ENCODE peak calls at places on chromosomes 13 and 19, in seven cellular contexts. O is H1, K is HCT116, P is SK-N-SH, B is GM12878, H is HepG2, V is K562. Q is an unnamed sample.
A peak's percentile ranks its signal among the peaks of the same experiment; 100 is the strongest.

GRCh38 chr19:7748756-7749155 is 1.4 kb upstream of the CD209 start:
- DNase-seq in H (peak; percentile 14), B (no peak), O (peak; percentile 60), K (peak; percentile 50), P (no peak), V (no peak), Q (peak; percentile 43)

GRCh38 chr19:38304866-38305429 is 897 bp downstream of the C19orf33 start:
- DNase-seq in H (peak; percentile 76), B (no peak), P (peak; percentile 58), K (peak; percentile 96), O (peak; percentile 85), V (peak; percentile 98), Q (peak; percentile 97)

GRCh38 chr19:40584007-40584406 is 7.3 kb downstream of the SHKBP1 start:
- DNase-seq in P (peak; percentile 31), H (no peak), B (no peak), K (no peak), V (no peak), O (no peak), Q (no peak)

GRCh38 chr19:51807111-51807701 is 12.2 kb downstream of the FPR3 start:
- DNase-seq in O (peak; percentile 42), V (peak; percentile 85), B (no peak), H (peak; percentile 52), P (no peak), K (no peak), Q (peak; percentile 52)

GRCh38 chr13:79782541-79783216 is 301.7 kb downstream of the NDFIP2 start:
- DNase-seq in K (no peak), B (no peak), P (peak; percentile 35), V (no peak), O (peak; percentile 66), H (peak; percentile 14), Q (no peak)

GRCh38 chr19:15292847-15293582 is 39.3 kb downstream of the BRD4 start:
- DNase-seq in B (no peak), H (no peak), V (no peak), K (no peak), O (no peak), P (no peak), Q (no peak)

GRCh38 chr13:85230754-85231153 is 568.5 kb downstream of the SLITRK6 start:
- DNase-seq in O (no peak), B (no peak), V (no peak), P (no peak), K (no peak), H (no peak), Q (no peak)

GRCh38 chr13:75468602-75469001 is 13.4 kb downstream of the TBC1D4 start:
- DNase-seq in B (no peak), H (no peak), V (no peak), P (no peak), K (no peak), O (no peak), Q (peak; percentile 48)

GRCh38 chr19:4368128-4368820 is 24.9 kb downstream of the MPND start:
- DNase-seq in O (peak; percentile 45), P (no peak), H (no peak), B (no peak), K (no peak), V (no peak), Q (no peak)

GRCh38 chr19:33779849-33780248 is 16.8 kb upstream of the KCTD15 start:
- DNase-seq in K (no peak), B (no peak), O (no peak), P (no peak), V (no peak), H (no peak), Q (no peak)

GRCh38 chr19:33780251-33780650 is 16.4 kb upstream of the KCTD15 start:
- DNase-seq in P (no peak), B (no peak), H (no peak), O (no peak), V (no peak), K (no peak), Q (no peak)

GRCh38 chr19:33777753-33778088 is 18.9 kb upstream of the KCTD15 start:
- DNase-seq in V (no peak), K (no peak), O (no peak), H (no peak), P (no peak), B (no peak), Q (no peak)

GRCh38 chr19:33777351-33777750 is 19.3 kb upstream of the KCTD15 start:
- DNase-seq in O (no peak), P (no peak), B (no peak), V (no peak), H (no peak), K (no peak), Q (no peak)

GRCh38 chr19:33778089-33778791 is 18.4 kb upstream of the KCTD15 start:
- DNase-seq in P (peak; percentile 98), B (peak; percentile 4), K (no peak), O (peak; percentile 99), H (peak; percentile 54), V (peak; percentile 87), Q (peak; percentile 81)
- TF ChIP-seq JUND in P (no peak), B (no peak), K (no peak), O (peak; percentile 62), H (peak; percentile 40), V (no peak), Q (no peak)

GRCh38 chr13:78601886-78602560 is 1.3 kb downstream of the POU4F1 start:
- DNase-seq in V (no peak), O (no peak), B (no peak), P (peak; percentile 54), K (no peak), H (no peak), Q (no peak)
- TF ChIP-seq JUND in V (no peak), O (no peak), B (no peak), P (no peak), K (no peak), H (no peak), Q (no peak)

DNA sequence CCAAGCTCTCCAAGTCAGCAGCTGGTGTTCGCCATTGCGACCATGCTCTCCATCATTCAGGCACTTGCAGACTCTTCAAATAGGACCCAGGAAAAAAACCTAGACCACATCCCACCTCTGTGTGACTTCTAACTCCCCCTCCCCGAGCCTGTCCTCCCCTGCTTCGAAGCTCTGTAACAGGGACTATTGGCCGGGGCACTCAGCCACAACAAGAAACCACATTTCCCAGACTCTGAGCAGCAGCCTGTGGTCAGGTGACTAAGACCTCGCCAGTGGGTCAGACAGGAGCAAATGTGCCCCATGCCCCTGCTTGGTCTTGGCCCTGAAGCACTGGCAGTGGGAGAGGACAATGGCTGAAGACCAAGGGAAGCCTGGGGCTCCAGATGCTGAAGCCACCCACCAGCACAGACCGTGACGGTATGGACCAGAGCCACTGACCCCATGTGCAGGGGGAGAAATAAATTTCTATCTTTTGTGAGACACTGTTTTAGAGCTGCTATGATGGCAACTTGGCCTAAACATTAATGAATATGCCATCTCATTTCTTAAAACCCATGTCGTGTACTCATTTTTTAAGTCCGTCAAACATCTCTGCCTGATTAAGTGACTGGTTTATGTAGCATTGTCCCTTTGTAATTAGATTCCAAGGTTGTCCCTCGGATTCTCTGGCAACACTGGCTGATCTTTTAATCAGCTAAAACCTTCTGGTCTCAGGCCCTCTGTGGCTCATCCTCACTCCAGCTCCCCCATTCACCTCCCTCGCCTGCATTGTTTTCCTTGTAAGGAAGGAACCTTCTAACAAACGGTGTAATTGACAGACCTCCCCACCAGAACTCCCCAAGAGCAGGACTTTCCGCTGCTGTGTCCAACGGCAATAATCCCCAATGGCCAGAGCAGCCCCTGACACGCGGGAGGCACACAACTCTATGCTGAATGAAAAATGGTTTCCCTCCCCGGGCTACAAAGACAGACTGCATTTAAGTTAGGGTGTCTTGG is 98.5 kb downstream of the STK24 start:
- DNase-seq in H (no peak), V (peak; percentile 69), O (no peak), P (peak; percentile 56), K (no peak), B (peak; percentile 62), Q (no peak)
- TF ChIP-seq JUND in H (no peak), V (no peak), O (no peak), P (no peak), K (no peak), B (no peak), Q (no peak)

DNA sequence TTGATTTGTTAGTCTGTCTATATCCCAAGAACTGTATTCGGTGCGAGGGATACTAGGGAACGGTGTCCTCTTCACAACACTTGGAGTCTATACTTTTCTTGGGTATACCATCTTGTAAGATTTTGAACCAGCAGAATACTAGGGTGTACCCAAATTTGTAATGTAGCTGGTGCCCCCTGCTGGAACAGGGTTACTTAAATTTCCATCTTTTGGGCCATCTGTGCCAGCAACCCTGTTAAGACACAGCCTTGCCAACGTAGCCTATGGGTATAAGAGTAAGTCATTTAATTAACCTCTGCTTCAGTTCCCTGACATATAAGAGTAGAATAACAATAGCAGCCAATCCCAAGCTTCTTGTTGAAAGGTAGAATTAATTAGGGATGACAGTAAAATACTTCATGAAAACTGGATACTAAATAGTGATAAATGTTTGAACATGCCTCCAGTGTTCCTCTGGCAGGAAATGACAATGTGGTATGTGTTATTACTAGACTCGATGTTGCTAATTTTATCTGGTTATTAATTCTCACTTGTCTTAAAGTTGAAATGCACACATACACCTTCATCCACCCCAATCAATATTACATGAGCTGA is 607.6 kb downstream of the FGF9 start:
- DNase-seq in V (peak; percentile 29), P (peak; percentile 8), K (peak; percentile 34), O (peak; percentile 67), B (peak; percentile 43), H (peak; percentile 2), Q (no peak)
- TF ChIP-seq JUND in V (no peak), P (no peak), K (no peak), O (no peak), B (no peak), H (no peak), Q (no peak)

GRCh38 chr19:31658993-31659896 is 310.0 kb upstream of the TSHZ3 start:
- DNase-seq in B (no peak), P (no peak), V (no peak), H (no peak), O (no peak), K (no peak), Q (no peak)
- TF ChIP-seq JUND in B (no peak), P (no peak), V (no peak), H (no peak), O (no peak), K (no peak), Q (no peak)

DNA sequence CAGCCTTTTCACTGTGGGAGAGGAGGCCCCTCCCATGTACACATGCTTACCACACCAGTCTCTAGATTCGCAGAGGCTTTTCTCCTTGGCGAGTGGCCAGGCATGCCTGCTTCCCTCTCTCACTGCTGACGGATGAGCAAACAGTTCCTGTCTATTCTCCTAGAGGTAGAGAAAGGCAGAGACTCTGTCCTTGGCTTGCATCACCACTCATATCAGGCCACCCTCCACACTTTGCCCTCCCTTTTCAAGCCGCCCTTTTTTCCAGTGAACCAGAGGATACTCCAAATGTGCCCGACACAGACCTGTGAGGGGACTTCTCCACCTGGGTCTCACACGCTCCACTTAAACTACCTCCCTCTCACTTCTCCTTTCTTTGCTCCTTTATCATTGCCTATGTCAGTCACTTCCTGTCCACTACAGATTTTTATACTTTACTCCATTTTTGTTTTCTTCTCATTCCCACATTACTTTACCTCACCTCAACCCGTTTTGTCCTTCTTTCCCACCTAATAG is 284.6 kb downstream of the DNAJC15 start:
- DNase-seq in P (peak; percentile 71), K (no peak), H (peak; percentile 86), B (peak; percentile 68), V (peak; percentile 4), O (no peak), Q (peak; percentile 83)
- TF ChIP-seq JUND in P (peak; percentile 19), K (no peak), H (no peak), B (no peak), V (no peak), O (no peak), Q (no peak)

GRCh38 chr19:9883231-9883758 is 48.2 kb downstream of the PIN1 start:
- DNase-seq in K (peak; percentile 23), O (no peak), B (no peak), H (no peak), V (no peak), P (no peak), Q (no peak)
- TF ChIP-seq JUND in K (no peak), O (no peak), B (no peak), H (no peak), V (no peak), P (no peak), Q (no peak)

Q was measured in T47D.